ENCODE peak calls at places on chromosome 20, in six cellular contexts. B is stomach, N is ovary, G is A549, Y is GM12878, K is H1. P is an unnamed sample.

GRCh38 chr20:4898282-4898681 is 103.0 kb downstream of the SLC23A2 start:
- DNase-seq in B (peak), N (peak), G (no peak), Y (no peak), K (no peak), P (no peak)

GRCh38 chr20:63699466-63700198 is 3.2 kb downstream of the TNFRSF6B start:
- DNase-seq in B (no peak), N (peak), G (no peak), Y (no peak), K (no peak), P (peak)

GRCh38 chr20:12210591-12210990 is 292.9 kb downstream of the BTBD3 start:
- DNase-seq in B (no peak), N (no peak), G (no peak), Y (no peak), K (no peak), P (no peak)

GRCh38 chr20:51731771-51732453 is 36.3 kb downstream of the ATP9A start:
- DNase-seq in B (no peak), N (peak), G (no peak), Y (no peak), K (no peak), P (no peak)

GRCh38 chr20:62449951-62450815 is 22.8 kb upstream of the RBBP8NL start:
- DNase-seq in B (no peak), N (no peak), G (peak), Y (no peak), K (no peak), P (no peak)

GRCh38 chr20:57890254-57890800 is 180.5 kb upstream of the PMEPA1 start:
- DNase-seq in B (no peak), N (no peak), G (no peak), Y (no peak), K (no peak), P (no peak)

GRCh38 chr20:19304389-19304788 is 91.9 kb downstream of the SLC24A3 start:
- DNase-seq in B (no peak), N (no peak), G (no peak), Y (no peak), K (no peak), P (peak)

GRCh38 chr20:53738945-53739798 is 145.5 kb upstream of the ZNF217 start:
- DNase-seq in B (no peak), N (no peak), G (no peak), Y (no peak), K (no peak), P (no peak)

GRCh38 chr20:21397341-21398108 is at the start of gene NKX2-4:
- DNase-seq in B (no peak), N (no peak), G (no peak), Y (no peak), K (no peak), P (no peak)

GRCh38 chr20:48051810-48052491 is 266.7 kb upstream of the SULF2 start:
- DNase-seq in B (no peak), N (no peak), G (peak), Y (no peak), K (no peak), P (no peak)

GRCh38 chr20:59820204-59821041 is 113.0 kb downstream of the SYCP2 start:
- DNase-seq in B (no peak), N (no peak), G (no peak), Y (no peak), K (no peak), P (peak)

GRCh38 chr20:40275738-40276137 is 413.3 kb downstream of the MAFB start:
- DNase-seq in B (no peak), N (no peak), G (no peak), Y (no peak), K (no peak), P (no peak)
- TF ChIP-seq EP300 in B (no peak), N (no peak), G (no peak), Y (no peak), K (no peak), P (no peak)

GRCh38 chr20:50460115-50460607 is 50.0 kb upstream of the PTPN1 start:
- DNase-seq in B (no peak), N (no peak), G (no peak), Y (no peak), K (no peak), P (no peak)

GRCh38 chr20:50462093-50462685 is 48.0 kb upstream of the PTPN1 start:
- DNase-seq in B (no peak), N (no peak), G (no peak), Y (no peak), K (no peak), P (no peak)

GRCh38 chr20:50459124-50459918 is 50.9 kb upstream of the PTPN1 start:
- DNase-seq in B (no peak), N (no peak), G (no peak), Y (no peak), K (no peak), P (no peak)

GRCh38 chr20:50464026-50464724 is 46.0 kb upstream of the PTPN1 start:
- DNase-seq in B (peak), N (peak), G (peak), Y (no peak), K (no peak), P (peak)

GRCh38 chr20:50460608-50461268 is 49.4 kb upstream of the PTPN1 start:
- DNase-seq in B (peak), N (peak), G (peak), Y (no peak), K (no peak), P (peak)
- TF ChIP-seq EP300 in B (no peak), N (no peak), G (no peak), Y (no peak), K (no peak), P (peak)

GRCh38 chr20:31712564-31713311 is 9.9 kb downstream of the BCL2L1 start:
- DNase-seq in B (peak), N (no peak), G (peak), Y (no peak), K (peak), P (no peak)
- TF ChIP-seq EP300 in B (peak), N (peak), G (peak), Y (no peak), K (no peak), P (peak)

DNA sequence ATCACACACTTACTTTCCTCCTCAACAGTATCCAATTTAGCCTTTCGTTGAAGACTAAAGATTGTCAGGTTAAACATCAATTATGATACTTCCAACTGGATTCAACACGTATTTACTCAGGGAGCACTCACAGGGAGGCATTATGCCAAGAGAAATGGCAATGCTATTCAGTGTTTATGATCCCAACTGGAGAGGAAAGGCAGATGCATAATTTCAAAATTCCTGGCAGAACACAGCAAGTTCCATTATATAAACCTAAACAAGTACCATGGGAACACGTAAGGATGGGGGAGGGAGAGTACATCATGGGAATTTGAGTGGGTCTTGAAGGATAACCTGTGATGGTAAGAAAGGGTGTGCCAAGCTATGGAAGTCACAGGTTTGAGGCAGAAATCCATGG is 112.7 kb downstream of the ISM1 start:
- DNase-seq in B (no peak), N (no peak), G (no peak), Y (no peak), K (no peak), P (no peak)
- TF ChIP-seq EP300 in B (no peak), N (no peak), G (no peak), Y (no peak), K (no peak), P (no peak)

GRCh38 chr20:14335122-14335521 is 2.3 kb downstream of the FLRT3 start:
- DNase-seq in B (no peak), N (no peak), G (no peak), Y (no peak), K (no peak), P (no peak)

GRCh38 chr20:14334306-14334930 is 3.0 kb downstream of the FLRT3 start:
- DNase-seq in B (peak), N (peak), G (peak), Y (no peak), K (peak), P (peak)

GRCh38 chr20:14333734-14334133 is 3.7 kb downstream of the FLRT3 start:
- DNase-seq in B (no peak), N (no peak), G (no peak), Y (no peak), K (no peak), P (no peak)

GRCh38 chr20:14336667-14337066 is 745 bp downstream of the FLRT3 start:
- DNase-seq in B (no peak), N (no peak), G (peak), Y (no peak), K (no peak), P (no peak)

GRCh38 chr20:14337400-14338171 is at the start of gene FLRT3:
- DNase-seq in B (peak), N (peak), G (peak), Y (peak), K (peak), P (no peak)
- TF ChIP-seq EP300 in B (no peak), N (no peak), G (no peak), Y (no peak), K (no peak), P (no peak)

GRCh38 chr20:33820362-33820761 is 9.2 kb downstream of the CHMP4B start:
- DNase-seq in B (no peak), N (no peak), G (no peak), Y (no peak), K (no peak), P (no peak)

GRCh38 chr20:33819456-33819855 is 8.3 kb downstream of the CHMP4B start:
- DNase-seq in B (no peak), N (no peak), G (no peak), Y (no peak), K (no peak), P (no peak)

GRCh38 chr20:33816191-33816590 is 5.0 kb downstream of the CHMP4B start:
- DNase-seq in B (no peak), N (no peak), G (no peak), Y (no peak), K (no peak), P (no peak)

GRCh38 chr20:33815671-33816070 is 4.5 kb downstream of the CHMP4B start:
- DNase-seq in B (no peak), N (no peak), G (no peak), Y (no peak), K (no peak), P (no peak)

DNA sequence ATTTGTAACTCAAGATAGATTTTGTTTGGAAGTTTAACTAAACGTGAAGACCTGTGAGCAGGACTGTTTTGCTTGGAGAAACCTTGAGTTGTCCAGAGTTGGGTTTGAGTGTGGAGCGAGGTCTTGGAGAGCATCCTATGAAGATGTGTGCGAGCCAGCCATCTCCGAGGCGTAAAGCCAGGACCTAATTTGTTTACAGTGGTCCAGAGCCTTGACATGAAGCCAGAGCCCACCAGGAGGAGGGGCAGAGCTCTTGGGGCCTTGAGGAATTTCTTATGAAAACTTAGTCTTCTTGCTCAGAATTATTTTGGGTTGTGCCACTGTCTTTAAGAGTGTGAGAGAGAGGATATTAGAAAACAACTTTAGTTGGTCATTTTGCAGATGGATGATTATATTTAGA is 6.3 kb downstream of the CHMP4B start:
- DNase-seq in B (no peak), N (peak), G (no peak), Y (no peak), K (no peak), P (no peak)
- TF ChIP-seq EP300 in B (no peak), N (no peak), G (no peak), Y (no peak), K (no peak), P (no peak)

DNA sequence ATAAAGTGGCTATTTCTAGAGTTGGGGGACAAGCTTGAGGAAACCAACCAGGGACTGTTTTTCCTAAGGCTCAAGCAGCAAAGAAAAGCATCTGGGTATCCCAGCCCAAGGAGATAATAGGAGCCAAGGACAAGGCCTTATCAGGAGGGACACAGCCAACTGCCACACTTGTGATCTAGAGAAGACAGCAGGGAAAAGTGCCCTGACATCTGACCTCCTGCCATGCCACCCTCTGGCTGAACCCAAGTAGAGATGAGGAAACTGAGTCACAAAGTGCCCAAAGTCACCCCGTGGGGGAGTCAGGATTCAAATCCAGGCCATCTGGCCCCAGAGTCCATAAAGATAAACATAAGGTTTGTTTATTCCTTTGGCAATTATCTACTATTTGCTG is 3.6 kb upstream of the LBP start:
- DNase-seq in B (no peak), N (no peak), G (no peak), Y (no peak), K (no peak), P (no peak)
- TF ChIP-seq EP300 in B (no peak), N (no peak), G (no peak), Y (no peak), K (no peak), P (no peak)

DNA sequence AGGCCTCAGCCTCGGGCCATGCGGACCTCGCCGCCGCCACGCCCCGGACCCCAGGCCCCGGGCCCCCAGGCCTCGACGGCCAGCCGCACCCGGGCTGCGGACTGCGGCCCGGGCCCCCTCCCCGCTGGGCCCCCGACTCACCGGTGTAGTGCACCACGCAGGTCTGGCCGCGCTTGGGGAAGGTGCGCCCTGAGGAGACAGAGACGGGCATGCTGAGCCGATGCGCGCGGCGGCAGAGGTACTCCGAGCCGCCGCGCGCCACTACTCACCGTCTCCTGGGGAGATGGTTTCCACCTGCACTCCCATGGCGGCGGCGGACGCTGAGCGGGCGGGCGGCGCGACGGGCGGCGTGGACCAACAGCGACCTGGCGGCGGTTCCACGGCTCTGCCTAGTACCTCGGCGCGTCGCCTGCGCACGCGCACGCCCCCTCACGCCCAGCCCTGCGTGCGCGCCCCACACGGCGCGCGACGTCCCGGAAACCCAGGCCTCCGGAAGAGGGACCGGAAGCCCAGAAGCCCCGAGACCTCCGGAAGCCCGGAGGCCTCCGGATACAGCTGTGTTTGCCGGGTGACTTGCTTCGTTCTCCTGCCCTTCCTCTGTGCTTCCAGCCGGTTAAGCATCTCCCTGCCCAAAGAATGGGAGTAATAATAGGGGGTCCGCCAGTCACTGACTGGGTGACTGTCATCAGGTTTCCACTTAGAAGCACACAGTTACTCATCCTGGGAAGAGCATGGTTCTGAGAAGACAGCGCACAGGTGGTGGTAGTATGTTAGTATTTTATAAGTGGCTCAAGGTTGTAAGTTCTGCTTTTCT is at the start of gene FKBP1A:
- DNase-seq in B (peak), N (peak), G (peak), Y (peak), K (no peak), P (peak)
- TF ChIP-seq EP300 in B (no peak), N (peak), G (no peak), Y (no peak), K (no peak), P (peak)

GRCh38 chr20:41023549-41023948 is 5.1 kb upstream of the TOP1 start:
- DNase-seq in B (no peak), N (no peak), G (no peak), Y (no peak), K (no peak), P (no peak)
- TF ChIP-seq EP300 in B (no peak), N (no peak), G (no peak), Y (no peak), K (no peak), P (no peak)

P was measured in upper lobe of left lung.